ENCODE peak calls at places on chromosomes 13 and 19, in eight cellular contexts. One of them, this sample, is unnamed.

GRCh38 chr19:40233811-40234389 is 7.4 kb upstream of the CCNP start:
- DNase-seq in activated CD8-positive, alpha-beta memory T cell treated with anti-CD3 and anti-CD28 coated beads, Interleukin-2, amount 50 U/mL, for 48 hours: no peak
- DNase-seq in NCI-H345: no peak
- DNase-seq in NB4: no peak
- DNase-seq in glutamatergic neuron: no peak
- DNase-seq in small intestine: no peak
- DNase-seq in EL: no peak
- DNase-seq in heart left ventricle: no peak
- DNase-seq in this sample: no peak

GRCh38 chr19:44050740-44051653 is 839 bp upstream of the ZNF223 start:
- DNase-seq in EL: peak; percentile 6
- DNase-seq in small intestine: peak; percentile 71
- DNase-seq in activated CD8-positive, alpha-beta memory T cell treated with anti-CD3 and anti-CD28 coated beads, Interleukin-2, amount 50 U/mL, for 48 hours: no peak
- DNase-seq in NCI-H345: peak; percentile 76
- DNase-seq in glutamatergic neuron: no peak
- DNase-seq in heart left ventricle: no peak
- DNase-seq in NB4: no peak
- DNase-seq in this sample: peak; percentile 34

GRCh38 chr19:14118165-14119051 is 846 bp upstream of the PRKACA start:
- DNase-seq in EL: peak; percentile 59
- DNase-seq in glutamatergic neuron: peak; percentile 25
- DNase-seq in heart left ventricle: peak; percentile 80
- DNase-seq in small intestine: peak; percentile 51
- DNase-seq in NCI-H345: peak; percentile 42
- DNase-seq in activated CD8-positive, alpha-beta memory T cell treated with anti-CD3 and anti-CD28 coated beads, Interleukin-2, amount 50 U/mL, for 48 hours: peak; percentile 62
- DNase-seq in NB4: peak; percentile 96
- DNase-seq in this sample: peak; percentile 64

GRCh38 chr19:11013771-11014170 is 52.9 kb downstream of the SMARCA4 start:
- DNase-seq in NCI-H345: no peak
- DNase-seq in heart left ventricle: no peak
- DNase-seq in EL: no peak
- DNase-seq in glutamatergic neuron: no peak
- DNase-seq in small intestine: no peak
- DNase-seq in NB4: no peak
- DNase-seq in activated CD8-positive, alpha-beta memory T cell treated with anti-CD3 and anti-CD28 coated beads, Interleukin-2, amount 50 U/mL, for 48 hours: no peak
- DNase-seq in this sample: no peak

GRCh38 chr19:5515737-5516136 is 52.0 kb downstream of the TINCR start:
- DNase-seq in small intestine: no peak
- DNase-seq in activated CD8-positive, alpha-beta memory T cell treated with anti-CD3 and anti-CD28 coated beads, Interleukin-2, amount 50 U/mL, for 48 hours: no peak
- DNase-seq in heart left ventricle: no peak
- DNase-seq in EL: no peak
- DNase-seq in NCI-H345: no peak
- DNase-seq in NB4: peak; percentile 18
- DNase-seq in glutamatergic neuron: no peak
- DNase-seq in this sample: no peak

GRCh38 chr19:4115050-4115817 is 8.7 kb downstream of the MAP2K2 start:
- DNase-seq in EL: no peak
- DNase-seq in glutamatergic neuron: peak; percentile 35
- DNase-seq in NB4: peak; percentile 32
- DNase-seq in activated CD8-positive, alpha-beta memory T cell treated with anti-CD3 and anti-CD28 coated beads, Interleukin-2, amount 50 U/mL, for 48 hours: peak; percentile 66
- DNase-seq in heart left ventricle: peak; percentile 53
- DNase-seq in small intestine: peak; percentile 43
- DNase-seq in NCI-H345: no peak
- DNase-seq in this sample: no peak

GRCh38 chr19:16588089-16588823 is 16.0 kb upstream of the SLC35E1 start:
- DNase-seq in heart left ventricle: no peak
- DNase-seq in glutamatergic neuron: no peak
- DNase-seq in NB4: peak; percentile 90
- DNase-seq in NCI-H345: peak; percentile 33
- DNase-seq in small intestine: peak; percentile 23
- DNase-seq in activated CD8-positive, alpha-beta memory T cell treated with anti-CD3 and anti-CD28 coated beads, Interleukin-2, amount 50 U/mL, for 48 hours: peak; percentile 77
- DNase-seq in EL: no peak
- DNase-seq in this sample: peak; percentile 39

GRCh38 chr13:24709186-24709913 is 29.1 kb downstream of the ATP12A start:
- DNase-seq in NCI-H345: no peak
- DNase-seq in glutamatergic neuron: no peak
- DNase-seq in NB4: no peak
- DNase-seq in small intestine: peak; percentile 57
- DNase-seq in activated CD8-positive, alpha-beta memory T cell treated with anti-CD3 and anti-CD28 coated beads, Interleukin-2, amount 50 U/mL, for 48 hours: peak; percentile 77
- DNase-seq in heart left ventricle: no peak
- DNase-seq in EL: no peak
- DNase-seq in this sample: no peak

GRCh38 chr19:55354698-55355212 is at the start of gene COX6B2:
- DNase-seq in activated CD8-positive, alpha-beta memory T cell treated with anti-CD3 and anti-CD28 coated beads, Interleukin-2, amount 50 U/mL, for 48 hours: no peak
- DNase-seq in heart left ventricle: no peak
- DNase-seq in NB4: no peak
- DNase-seq in glutamatergic neuron: no peak
- DNase-seq in NCI-H345: no peak
- DNase-seq in small intestine: no peak
- DNase-seq in EL: no peak
- DNase-seq in this sample: no peak

GRCh38 chr13:94764576-94765321 is 52.4 kb upstream of the SOX21 start:
- DNase-seq in NB4: peak; percentile 4
- DNase-seq in heart left ventricle: no peak
- DNase-seq in EL: no peak
- DNase-seq in glutamatergic neuron: no peak
- DNase-seq in activated CD8-positive, alpha-beta memory T cell treated with anti-CD3 and anti-CD28 coated beads, Interleukin-2, amount 50 U/mL, for 48 hours: no peak
- DNase-seq in NCI-H345: no peak
- DNase-seq in small intestine: no peak
- DNase-seq in this sample: no peak

GRCh38 chr13:58682616-58683015 is 1051.1 kb downstream of the PCDH17 start:
- DNase-seq in NCI-H345: no peak
- DNase-seq in glutamatergic neuron: no peak
- DNase-seq in small intestine: no peak
- DNase-seq in activated CD8-positive, alpha-beta memory T cell treated with anti-CD3 and anti-CD28 coated beads, Interleukin-2, amount 50 U/mL, for 48 hours: no peak
- DNase-seq in heart left ventricle: no peak
- DNase-seq in NB4: no peak
- DNase-seq in EL: no peak
- DNase-seq in this sample: no peak

GRCh38 chr13:100440756-100441421 is 147.7 kb downstream of the GGACT start:
- DNase-seq in NCI-H345: no peak
- DNase-seq in NB4: no peak
- DNase-seq in glutamatergic neuron: no peak
- DNase-seq in heart left ventricle: no peak
- DNase-seq in EL: peak; percentile 70
- DNase-seq in small intestine: no peak
- DNase-seq in activated CD8-positive, alpha-beta memory T cell treated with anti-CD3 and anti-CD28 coated beads, Interleukin-2, amount 50 U/mL, for 48 hours: no peak
- DNase-seq in this sample: peak; percentile 18

GRCh38 chr13:23458972-23459371 is 25.5 kb upstream of the SACS start:
- DNase-seq in glutamatergic neuron: no peak
- DNase-seq in small intestine: no peak
- DNase-seq in activated CD8-positive, alpha-beta memory T cell treated with anti-CD3 and anti-CD28 coated beads, Interleukin-2, amount 50 U/mL, for 48 hours: no peak
- DNase-seq in heart left ventricle: no peak
- DNase-seq in NCI-H345: no peak
- DNase-seq in EL: no peak
- DNase-seq in NB4: no peak
- DNase-seq in this sample: no peak

GRCh38 chr19:22606212-22606553 is 27.9 kb upstream of the ZNF492 start:
- DNase-seq in heart left ventricle: no peak
- DNase-seq in EL: no peak
- DNase-seq in NB4: no peak
- DNase-seq in activated CD8-positive, alpha-beta memory T cell treated with anti-CD3 and anti-CD28 coated beads, Interleukin-2, amount 50 U/mL, for 48 hours: no peak
- DNase-seq in NCI-H345: no peak
- DNase-seq in small intestine: no peak
- DNase-seq in glutamatergic neuron: no peak
- DNase-seq in this sample: no peak

GRCh38 chr13:49429061-49429460 is 14.8 kb downstream of the CAB39L start:
- DNase-seq in NB4: no peak
- DNase-seq in heart left ventricle: no peak
- DNase-seq in glutamatergic neuron: no peak
- DNase-seq in small intestine: no peak
- DNase-seq in EL: peak; percentile 39
- DNase-seq in activated CD8-positive, alpha-beta memory T cell treated with anti-CD3 and anti-CD28 coated beads, Interleukin-2, amount 50 U/mL, for 48 hours: no peak
- DNase-seq in NCI-H345: no peak
- DNase-seq in this sample: no peak

GRCh38 chr19:5154799-5155426 is 185.7 kb downstream of the PTPRS start:
- DNase-seq in NB4: no peak
- DNase-seq in activated CD8-positive, alpha-beta memory T cell treated with anti-CD3 and anti-CD28 coated beads, Interleukin-2, amount 50 U/mL, for 48 hours: no peak
- DNase-seq in heart left ventricle: no peak
- DNase-seq in EL: no peak
- DNase-seq in NCI-H345: no peak
- DNase-seq in small intestine: no peak
- DNase-seq in glutamatergic neuron: no peak
- DNase-seq in this sample: peak; percentile 13

GRCh38 chr13:111526922-111527321 is 206.5 kb downstream of the TEX29 start:
- DNase-seq in heart left ventricle: no peak
- DNase-seq in NCI-H345: no peak
- DNase-seq in activated CD8-positive, alpha-beta memory T cell treated with anti-CD3 and anti-CD28 coated beads, Interleukin-2, amount 50 U/mL, for 48 hours: no peak
- DNase-seq in glutamatergic neuron: no peak
- DNase-seq in small intestine: no peak
- DNase-seq in EL: no peak
- DNase-seq in NB4: no peak
- DNase-seq in this sample: no peak

GRCh38 chr19:33719366-33720154 is 77.1 kb upstream of the KCTD15 start:
- DNase-seq in glutamatergic neuron: no peak
- DNase-seq in EL: no peak
- DNase-seq in small intestine: no peak
- DNase-seq in NB4: no peak
- DNase-seq in NCI-H345: no peak
- DNase-seq in heart left ventricle: no peak
- DNase-seq in activated CD8-positive, alpha-beta memory T cell treated with anti-CD3 and anti-CD28 coated beads, Interleukin-2, amount 50 U/mL, for 48 hours: no peak
- DNase-seq in this sample: no peak

GRCh38 chr13:24983094-24983493 is 112.8 kb upstream of the PABPC3 start:
- DNase-seq in NB4: no peak
- DNase-seq in activated CD8-positive, alpha-beta memory T cell treated with anti-CD3 and anti-CD28 coated beads, Interleukin-2, amount 50 U/mL, for 48 hours: no peak
- DNase-seq in EL: no peak
- DNase-seq in heart left ventricle: no peak
- DNase-seq in NCI-H345: no peak
- DNase-seq in glutamatergic neuron: no peak
- DNase-seq in small intestine: peak; percentile 87
- DNase-seq in this sample: no peak

GRCh38 chr19:1357695-1358094 is 26.0 kb upstream of the NDUFS7 start:
- DNase-seq in small intestine: no peak
- DNase-seq in activated CD8-positive, alpha-beta memory T cell treated with anti-CD3 and anti-CD28 coated beads, Interleukin-2, amount 50 U/mL, for 48 hours: no peak
- DNase-seq in heart left ventricle: no peak
- DNase-seq in NCI-H345: peak; percentile 46
- DNase-seq in EL: no peak
- DNase-seq in glutamatergic neuron: no peak
- DNase-seq in NB4: no peak
- DNase-seq in this sample: peak; percentile 51

GRCh38 chr13:27923794-27924528 is 4.2 kb downstream of the PDX1 start:
- DNase-seq in small intestine: peak; percentile 66
- DNase-seq in glutamatergic neuron: peak; percentile 54
- DNase-seq in activated CD8-positive, alpha-beta memory T cell treated with anti-CD3 and anti-CD28 coated beads, Interleukin-2, amount 50 U/mL, for 48 hours: peak; percentile 62
- DNase-seq in heart left ventricle: no peak
- DNase-seq in EL: no peak
- DNase-seq in NCI-H345: no peak
- DNase-seq in NB4: no peak
- DNase-seq in this sample: no peak

GRCh38 chr19:52535831-52536800 is 8.6 kb downstream of the ZNF808 start:
- DNase-seq in glutamatergic neuron: peak; percentile 97
- DNase-seq in small intestine: peak; percentile 49
- DNase-seq in heart left ventricle: peak; percentile 91
- DNase-seq in NB4: peak; percentile 88
- DNase-seq in activated CD8-positive, alpha-beta memory T cell treated with anti-CD3 and anti-CD28 coated beads, Interleukin-2, amount 50 U/mL, for 48 hours: peak; percentile 92
- DNase-seq in EL: peak; percentile 91
- DNase-seq in NCI-H345: no peak
- DNase-seq in this sample: peak; percentile 60